ENCODE peak calls at places on chromosome 10, in seven cellular contexts. X is colonic mucosa, K is AG10803, Y is right atrium auricular region, E is fibroblast of mammary gland, S is left ventricle myocardium inferior, R is fibroblast of lung. Q is an unnamed sample.

GRCh38 chr10:44863344-44864041 is 47.6 kb upstream of the TMEM72 start:
- DNase-seq in K (no peak), E (peak; percentile 7), S (no peak), X (no peak), Y (peak; percentile 54), R (peak; percentile 66), Q (no peak)

GRCh38 chr10:5443429-5443828 is 31.1 kb downstream of the NET1 start:
- DNase-seq in S (no peak), K (no peak), X (no peak), E (no peak), R (no peak), Y (no peak), Q (no peak)

GRCh38 chr10:44046605-44047004 is 338.3 kb downstream of the CXCL12 start:
- DNase-seq in S (no peak), Y (no peak), E (peak; percentile 21), X (no peak), R (peak; percentile 76), K (peak; percentile 34), Q (no peak)

GRCh38 chr10:81874878-81875679 is at the start of gene NRG3:
- DNase-seq in X (no peak), Y (no peak), R (no peak), K (no peak), E (no peak), S (no peak), Q (no peak)

GRCh38 chr10:132575320-132576201 is 38.0 kb downstream of the INPP5A start:
- DNase-seq in R (peak; percentile 95), X (peak; percentile 52), K (peak; percentile 47), Y (peak; percentile 67), E (peak; percentile 66), S (no peak), Q (peak; percentile 65)

GRCh38 chr10:32105782-32106382 is 49.7 kb upstream of the KIF5B start:
- DNase-seq in E (no peak), K (no peak), R (no peak), S (no peak), X (peak; percentile 45), Y (no peak), Q (no peak)

GRCh38 chr10:17651891-17652290 is 7.9 kb downstream of the STAM start:
- DNase-seq in K (peak; percentile 44), R (peak; percentile 58), S (no peak), X (no peak), Y (no peak), E (no peak), Q (no peak)

GRCh38 chr10:73529089-73529832 is 33.4 kb upstream of the PPP3CB start:
- DNase-seq in Y (no peak), X (peak; percentile 63), E (peak; percentile 82), R (peak; percentile 70), S (no peak), K (peak; percentile 80), Q (peak; percentile 85)

GRCh38 chr10:1074748-1075358 is 18.7 kb downstream of the WDR37 start:
- DNase-seq in Y (peak; percentile 44), E (no peak), S (no peak), X (no peak), R (no peak), K (no peak), Q (peak; percentile 41)

GRCh38 chr10:49615721-49616120 is 1.9 kb downstream of the CHAT start:
- DNase-seq in X (no peak), Y (no peak), R (no peak), K (no peak), S (no peak), E (no peak), Q (no peak)

GRCh38 chr10:114259825-114260224 is 20.8 kb downstream of the VWA2 start:
- DNase-seq in E (peak; percentile 86), S (peak; percentile 67), R (peak; percentile 70), Y (peak; percentile 69), X (no peak), K (peak; percentile 86), Q (peak; percentile 42)

GRCh38 chr10:33291053-33291592 is 43.3 kb downstream of the NRP1 start:
- DNase-seq in Y (no peak), S (no peak), K (peak; percentile 96), E (peak; percentile 73), R (peak; percentile 94), X (no peak), Q (peak; percentile 66)

GRCh38 chr10:103510791-103511757 is 17.6 kb downstream of the NEURL1 start:
- DNase-seq in Y (no peak), X (no peak), S (no peak), R (no peak), K (no peak), E (no peak), Q (no peak)

GRCh38 chr10:121696854-121697253 is 98.6 kb upstream of the FGFR2 start:
- DNase-seq in Y (no peak), R (no peak), E (peak; percentile 3), S (no peak), X (peak; percentile 70), K (no peak), Q (no peak)

GRCh38 chr10:118210276-118210675 is 131.8 kb downstream of the FAM204A start:
- DNase-seq in R (peak; percentile 0), K (peak; percentile 12), Y (no peak), X (no peak), S (no peak), E (peak; percentile 58), Q (no peak)

GRCh38 chr10:124565565-124566221 is 104.1 kb downstream of the LHPP start:
- DNase-seq in R (no peak), E (peak; percentile 11), S (no peak), Y (no peak), X (no peak), K (no peak), Q (peak; percentile 20)
- TF ChIP-seq CTCF in R (no peak), E (peak; percentile 33), S (peak; percentile 54), Y (peak; percentile 48), X (no peak), K (peak; percentile 17), Q (peak; percentile 42)

GRCh38 chr10:22335204-22335956 is 9.9 kb upstream of the SPAG6 start:
- DNase-seq in R (peak; percentile 58), X (peak; percentile 53), E (peak; percentile 71), K (peak; percentile 61), Y (no peak), S (no peak), Q (peak; percentile 70)

GRCh38 chr10:22341190-22341935 is 3.9 kb upstream of the SPAG6 start:
- DNase-seq in Y (no peak), S (no peak), R (no peak), E (peak; percentile 40), X (no peak), K (peak; percentile 34), Q (peak; percentile 34)

GRCh38 chr10:22340362-22341189 is 4.7 kb upstream of the SPAG6 start:
- DNase-seq in Y (peak; percentile 72), X (peak; percentile 66), S (peak; percentile 66), E (peak; percentile 31), R (peak; percentile 67), K (peak; percentile 75), Q (peak; percentile 41)

GRCh38 chr10:22339761-22340361 is 5.4 kb upstream of the SPAG6 start:
- DNase-seq in K (no peak), X (no peak), R (no peak), E (peak; percentile 87), Y (no peak), S (no peak), Q (peak; percentile 93)

DNA sequence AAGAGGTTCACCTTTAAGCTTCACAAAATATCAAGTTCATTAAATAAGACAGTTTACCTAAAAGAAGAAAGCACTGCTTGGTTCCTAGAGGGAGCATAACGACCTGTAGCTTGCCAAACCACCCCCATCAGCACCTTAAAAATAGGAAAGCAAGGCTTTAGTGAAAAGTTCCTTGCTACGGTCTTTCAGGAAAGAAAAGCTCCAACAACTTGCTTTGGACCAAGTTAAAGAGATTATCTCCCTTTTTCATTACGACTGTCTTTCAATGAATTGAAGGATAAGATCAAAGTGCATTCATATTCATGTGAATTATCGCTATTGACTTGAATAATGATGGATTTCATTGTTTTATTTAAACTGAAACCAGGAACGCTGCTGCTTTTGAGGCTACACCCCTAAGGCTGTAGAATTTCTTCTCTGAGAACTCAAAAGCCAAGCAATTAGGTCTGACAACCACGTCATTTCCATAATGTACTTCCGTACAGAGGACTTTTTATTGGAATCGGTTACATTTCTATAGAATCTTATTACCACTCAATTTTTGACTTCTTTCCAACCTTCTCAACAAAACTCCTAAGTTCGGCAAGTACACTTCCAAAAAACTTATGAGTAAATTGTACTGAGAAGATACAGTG is 6.9 kb upstream of the SPAG6 start:
- DNase-seq in S (no peak), X (no peak), E (no peak), R (no peak), Y (no peak), K (no peak), Q (no peak)
- H3K4me3 ChIP-seq in S (no peak overlapping the region), X (no peak overlapping the region), E (no peak overlapping the region), R (no peak overlapping the region), Y (no peak overlapping the region), K (no peak overlapping the region), Q (no peak overlapping the region)

GRCh38 chr10:35371731-35372130 is 35.4 kb downstream of the CCNY start:
- DNase-seq in S (no peak), R (no peak), E (no peak), Y (no peak), X (no peak), K (no peak), Q (no peak)

GRCh38 chr10:35372329-35372728 is 36.0 kb downstream of the CCNY start:
- DNase-seq in R (peak; percentile 88), S (peak; percentile 61), K (peak; percentile 60), Y (peak; percentile 76), E (peak; percentile 72), X (no peak), Q (peak; percentile 81)

GRCh38 chr10:35377050-35377723 is 40.9 kb downstream of the CCNY start:
- DNase-seq in X (no peak), E (peak; percentile 41), R (no peak), S (no peak), Y (no peak), K (no peak), Q (no peak)

GRCh38 chr10:35378547-35379210 is 42.4 kb downstream of the CCNY start:
- DNase-seq in Y (no peak), X (no peak), E (peak; percentile 64), K (no peak), R (peak; percentile 70), S (no peak), Q (peak; percentile 54)

GRCh38 chr10:35375091-35375765 is 38.9 kb downstream of the CCNY start:
- DNase-seq in R (peak; percentile 35), E (peak; percentile 42), K (no peak), X (no peak), S (no peak), Y (no peak), Q (peak; percentile 45)
- TF ChIP-seq CTCF in R (no peak), E (peak; percentile 33), K (peak; percentile 16), X (no peak), S (no peak), Y (no peak), Q (peak; percentile 24)

GRCh38 chr10:3830946-3831345 is 45.9 kb upstream of the KLF6 start:
- DNase-seq in R (no peak), Y (no peak), K (no peak), X (no peak), S (no peak), E (no peak), Q (no peak)

GRCh38 chr10:3829193-3830050 is 44.4 kb upstream of the KLF6 start:
- DNase-seq in K (no peak), Y (no peak), R (no peak), E (no peak), X (no peak), S (no peak), Q (no peak)

GRCh38 chr10:3827266-3827665 is 42.3 kb upstream of the KLF6 start:
- DNase-seq in S (no peak), K (no peak), X (no peak), Y (no peak), R (no peak), E (no peak), Q (no peak)

GRCh38 chr10:3827768-3828403 is 42.9 kb upstream of the KLF6 start:
- DNase-seq in K (no peak), X (no peak), E (no peak), S (no peak), R (no peak), Y (no peak), Q (no peak)

GRCh38 chr10:3828404-3829192 is 43.6 kb upstream of the KLF6 start:
- DNase-seq in Y (no peak), R (peak; percentile 79), K (peak; percentile 60), S (no peak), E (peak; percentile 82), X (no peak), Q (peak; percentile 84)
- H3K4me3 ChIP-seq in Y (peak overlapping the region; percentile 35), R (peak overlapping the region; percentile 21), K (peak overlapping the region; percentile 43), S (peak overlapping the region; percentile 62), E (peak overlapping the region; percentile 18), X (no peak overlapping the region), Q (peak overlapping the region; percentile 48)